ENCODE peak calls at places on chromosomes 5 and 9, in six cellular contexts. E, G, K, X, Z and J are unnamed samples.

GRCh38 chr9:133533878-133534277 is 626 bp upstream of the ADAMTSL2 start:
- DNase-seq in E (no peak), G (no peak), K (peak; percentile 16), X (no peak), Z (no peak), J (no peak)

GRCh38 chr5:120869831-120870230 is 405.7 kb downstream of the PRR16 start:
- DNase-seq in E (no peak), G (no peak), K (no peak), X (no peak), Z (peak; percentile 75), J (no peak)

GRCh38 chr5:174386306-174386705 is 338.1 kb upstream of the MSX2 start:
- DNase-seq in E (no peak), G (peak; percentile 29), K (no peak), X (no peak), Z (no peak), J (no peak)

GRCh38 chr9:134991808-134992754 is 74.4 kb upstream of the FCN1 start:
- DNase-seq in E (no peak), G (no peak), K (no peak), X (no peak), Z (no peak), J (no peak)

GRCh38 chr9:116717150-116717549 is 30.0 kb downstream of the TRIM32 start:
- DNase-seq in E (no peak), G (no peak), K (no peak), X (no peak), Z (no peak), J (no peak)

GRCh38 chr5:130333089-130333488 is 428.8 kb downstream of the CHSY3 start:
- DNase-seq in E (no peak), G (peak; percentile 3), K (peak; percentile 46), X (no peak), Z (peak; percentile 34), J (no peak)

GRCh38 chr5:33153891-33154290 is 286.9 kb upstream of the TARS1 start:
- DNase-seq in E (no peak), G (peak; percentile 37), K (no peak), X (no peak), Z (peak; percentile 52), J (no peak)

GRCh38 chr9:5628530-5629311 is at the start of gene RIC1:
- DNase-seq in E (peak; percentile 83), G (peak; percentile 89), K (peak; percentile 95), X (peak; percentile 88), Z (peak; percentile 88), J (peak; percentile 95)

GRCh38 chr5:148805323-148806290 is 20.8 kb upstream of the ADRB2 start:
- DNase-seq in E (no peak), G (peak; percentile 64), K (peak; percentile 72), X (no peak), Z (no peak), J (no peak)

GRCh38 chr9:131587331-131587730 is 42.0 kb downstream of the PRRT1B start:
- DNase-seq in E (no peak), G (no peak), K (no peak), X (no peak), Z (no peak), J (no peak)

GRCh38 chr9:93649610-93650261 is 73.4 kb downstream of the PHF2 start:
- DNase-seq in E (no peak), G (peak; percentile 19), K (no peak), X (no peak), Z (no peak), J (no peak)
- H4K91ac ChIP-seq in E (no peak overlapping the region), G (no peak overlapping the region), K (no peak overlapping the region), X (peak overlapping the region; percentile 30), Z (no peak overlapping the region), J (no peak overlapping the region)

GRCh38 chr5:58648846-58649245 is 66.0 kb downstream of the RAB3C start:
- DNase-seq in E (no peak), G (no peak), K (no peak), X (no peak), Z (no peak), J (no peak)
- H4K91ac ChIP-seq in E (no peak overlapping the region), G (no peak overlapping the region), K (no peak overlapping the region), X (no peak overlapping the region), Z (no peak overlapping the region), J (no peak overlapping the region)

DNA sequence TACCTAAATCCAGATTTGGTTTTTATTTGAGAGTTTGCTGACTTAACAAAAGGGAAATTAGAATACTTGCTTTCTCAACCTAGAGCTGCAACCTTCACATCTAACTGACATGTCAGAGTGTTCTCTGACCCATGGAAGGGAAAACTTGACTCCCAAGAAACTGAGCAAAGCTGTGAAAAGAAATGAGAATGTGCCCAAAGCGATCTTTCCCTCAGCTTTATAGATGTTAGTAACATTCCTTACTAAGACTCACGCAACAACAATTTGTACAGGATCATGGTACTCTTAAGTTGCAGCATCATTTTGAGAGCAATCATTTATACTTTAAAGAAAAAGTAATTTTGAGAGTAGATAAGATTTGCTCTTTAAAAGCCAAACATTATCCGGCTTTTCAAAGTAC is 117.0 kb upstream of the FBXL7 start:
- DNase-seq in E (no peak), G (no peak), K (no peak), X (no peak), Z (peak; percentile 70), J (no peak)
- H4K91ac ChIP-seq in E (no peak overlapping the region), G (no peak overlapping the region), K (no peak overlapping the region), X (no peak overlapping the region), Z (no peak overlapping the region), J (no peak overlapping the region)

GRCh38 chr9:8715792-8716191 is 916.2 kb upstream of the DMAC1 start:
- DNase-seq in E (no peak), G (no peak), K (no peak), X (no peak), Z (no peak), J (no peak)
- H4K91ac ChIP-seq in E (no peak overlapping the region), G (no peak overlapping the region), K (no peak overlapping the region), X (no peak overlapping the region), Z (no peak overlapping the region), J (no peak overlapping the region)

GRCh38 chr5:156326718-156327259 is at the start of gene SGCD:
- DNase-seq in E (no peak), G (peak; percentile 90), K (peak; percentile 9), X (peak; percentile 45), Z (no peak), J (no peak)
- H4K91ac ChIP-seq in E (no peak within 1 kb of the TSS), G (peak within 1 kb of the TSS; percentile 88), K (no peak within 1 kb of the TSS), X (no peak within 1 kb of the TSS), Z (no peak within 1 kb of the TSS), J (no peak within 1 kb of the TSS)

DNA sequence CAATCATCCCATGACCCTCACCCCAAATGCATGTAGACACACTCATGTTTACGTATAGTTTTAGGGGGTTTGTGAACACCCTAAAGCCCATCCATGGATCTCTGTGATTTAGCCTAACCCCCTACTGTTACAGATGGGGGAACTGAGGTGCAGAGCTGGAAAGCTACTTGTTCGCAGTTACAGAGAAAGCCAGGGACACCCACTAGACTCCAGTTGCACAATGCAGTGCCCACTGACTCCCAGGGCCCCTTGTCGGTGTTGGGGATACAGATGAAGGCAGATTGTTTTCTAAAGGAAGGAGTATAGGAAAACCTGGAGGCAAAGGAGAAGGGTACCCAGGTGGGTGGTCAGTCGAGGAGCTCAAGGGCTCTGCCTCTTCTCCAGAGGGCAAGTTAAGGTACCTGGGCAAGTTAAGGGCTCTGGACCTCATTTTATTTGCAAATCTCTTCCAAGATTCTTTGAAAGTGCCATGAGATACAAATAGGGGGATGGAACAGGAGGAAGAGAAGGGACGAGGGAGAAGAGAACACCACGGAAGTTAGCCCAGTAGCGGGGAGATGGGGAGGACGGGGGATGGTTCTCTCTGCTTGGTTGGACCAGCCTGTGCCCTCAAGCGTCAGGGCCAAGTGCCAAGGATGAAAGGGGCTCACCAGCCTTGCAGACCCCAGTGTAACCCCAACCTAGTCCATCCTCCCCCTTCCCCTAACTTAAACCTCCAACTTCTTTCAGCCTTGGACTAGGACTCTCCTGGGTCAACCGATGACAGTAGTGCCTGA is 958 bp downstream of the MYOZ3 start:
- DNase-seq in E (no peak), G (no peak), K (no peak), X (no peak), Z (no peak), J (no peak)
- H4K91ac ChIP-seq in E (no peak overlapping the region), G (no peak overlapping the region), K (no peak overlapping the region), X (no peak overlapping the region), Z (no peak overlapping the region), J (no peak overlapping the region)

GRCh38 chr5:127290946-127291763 is 559 bp downstream of the MEGF10 start:
- DNase-seq in E (no peak), G (no peak), K (no peak), X (no peak), Z (no peak), J (no peak)

GRCh38 chr5:127288676-127289075 is 1.9 kb upstream of the MEGF10 start:
- DNase-seq in E (no peak), G (no peak), K (no peak), X (no peak), Z (no peak), J (no peak)

GRCh38 chr5:127292030-127292735 is 1.6 kb downstream of the MEGF10 start:
- DNase-seq in E (no peak), G (no peak), K (no peak), X (no peak), Z (no peak), J (no peak)

GRCh38 chr5:127293373-127293772 is 2.8 kb downstream of the MEGF10 start:
- DNase-seq in E (no peak), G (no peak), K (no peak), X (no peak), Z (no peak), J (no peak)

DNA sequence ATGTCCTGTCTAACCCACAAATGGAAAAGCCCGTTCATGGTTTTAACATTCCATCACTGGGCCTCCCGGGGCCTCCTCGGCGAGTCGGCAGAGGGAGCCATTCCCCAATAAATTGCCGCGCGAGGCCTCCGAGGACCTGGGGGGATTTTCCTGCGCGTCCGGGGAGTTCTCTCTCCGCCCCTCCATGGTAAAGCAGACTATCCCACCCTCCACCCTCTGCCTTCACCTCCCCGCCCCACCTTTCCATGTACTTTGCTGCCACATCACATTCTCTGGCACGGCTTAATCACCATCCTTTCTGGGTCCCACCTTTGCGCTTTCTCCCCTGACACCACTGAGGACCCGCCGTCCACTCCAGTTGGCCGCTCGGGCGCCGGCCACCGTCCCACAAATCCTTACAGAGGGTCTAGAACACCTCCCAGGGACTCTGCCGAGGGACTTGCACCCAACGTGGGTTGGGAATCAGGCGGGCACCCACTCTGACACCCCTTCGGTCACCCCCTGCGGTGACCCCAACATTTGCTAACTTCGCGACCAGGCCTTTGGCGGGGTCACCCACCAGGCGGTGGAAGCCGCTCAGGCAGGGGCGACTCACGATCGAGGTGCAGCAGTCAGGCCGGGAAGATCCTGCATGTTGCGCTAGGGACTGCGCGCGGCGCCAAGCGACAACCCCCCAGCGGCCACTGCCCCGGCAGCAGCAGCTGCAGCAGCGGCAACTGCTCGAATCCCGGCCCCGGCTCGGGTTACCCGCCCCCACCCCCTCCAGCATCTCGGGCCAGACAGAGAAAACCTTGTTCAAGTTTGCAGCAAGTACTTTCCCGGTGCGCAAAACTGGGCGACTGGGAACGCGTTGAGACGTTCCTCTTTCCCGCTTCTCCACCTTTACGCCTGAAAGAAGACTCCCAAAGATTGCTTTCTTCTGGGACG is at the start of gene MEGF10:
- DNase-seq in E (peak; percentile 56), G (peak; percentile 17), K (peak; percentile 46), X (peak; percentile 84), Z (peak; percentile 10), J (peak; percentile 85)
- H4K91ac ChIP-seq in E (no peak within 1 kb of the TSS), G (no peak within 1 kb of the TSS), K (no peak within 1 kb of the TSS), X (peak within 1 kb of the TSS; percentile 83), Z (no peak within 1 kb of the TSS), J (no peak within 1 kb of the TSS)